ENCODE peak calls at places on chromosomes 16 and 17, in eight cellular contexts. J is A549, V is SK-N-SH, E is transverse colon, A is sigmoid colon, U is K562, W is tibial nerve, T is H1. R is an unnamed sample.

GRCh38 chr17:67602974-67603373 is 114.8 kb upstream of the NOL11 start:
- DNase-seq in E (peak), U (no peak), W (no peak), A (no peak), V (peak), T (peak), J (peak), R (no peak)

GRCh38 chr17:66582373-66583111 is 252.4 kb upstream of the CACNG5 start:
- DNase-seq in J (no peak), V (no peak), E (no peak), T (no peak), U (no peak), W (no peak), A (no peak), R (no peak)

GRCh38 chr16:20918486-20919239 is 18.1 kb downstream of the LYRM1 start:
- DNase-seq in T (no peak), E (no peak), J (no peak), A (peak), U (peak), W (peak), V (no peak), R (peak)

GRCh38 chr16:2692948-2693651 is 10.8 kb downstream of the KCTD5 start:
- DNase-seq in T (no peak), A (no peak), V (no peak), E (peak), J (no peak), U (peak), W (no peak), R (peak)

GRCh38 chr16:88616320-88616719 is 22.1 kb upstream of the IL17C start:
- DNase-seq in J (no peak), U (no peak), A (no peak), V (no peak), W (no peak), T (no peak), E (peak), R (no peak)

GRCh38 chr17:77693776-77694175 is 264.7 kb upstream of the TNRC6C start:
- DNase-seq in V (no peak), E (no peak), W (no peak), J (no peak), T (no peak), A (no peak), U (no peak), R (no peak)

GRCh38 chr16:72635104-72635503 is 412.8 kb downstream of the ZFHX3 start:
- DNase-seq in T (no peak), W (no peak), V (no peak), U (no peak), A (no peak), E (no peak), J (no peak), R (no peak)

GRCh38 chr17:29063992-29064391 is 21.1 kb downstream of the PIPOX start:
- DNase-seq in W (peak), U (no peak), E (no peak), A (no peak), T (no peak), V (no peak), J (no peak), R (no peak)

GRCh38 chr16:25118851-25119584 is 7.5 kb downstream of the LCMT1 start:
- DNase-seq in V (no peak), U (no peak), W (no peak), A (no peak), J (no peak), T (no peak), E (no peak), R (no peak)

GRCh38 chr16:31135535-31136286 is at the start of gene PRSS8:
- DNase-seq in T (peak), U (peak), A (no peak), V (no peak), E (peak), W (no peak), J (no peak), R (no peak)

GRCh38 chr16:69724414-69724873 is 1.9 kb downstream of the NQO1 start:
- DNase-seq in U (no peak), V (no peak), E (no peak), A (no peak), W (no peak), J (no peak), T (no peak), R (no peak)

GRCh38 chr17:65554568-65555223 is 6.8 kb downstream of the AXIN2 start:
- DNase-seq in T (no peak), E (peak), A (peak), J (no peak), W (no peak), V (no peak), U (no peak), R (no peak)

GRCh38 chr17:64387145-64387473 is 3.6 kb downstream of the PECAM1 start:
- DNase-seq in J (no peak), A (no peak), W (no peak), E (no peak), V (no peak), T (no peak), U (no peak), R (no peak)

GRCh38 chr17:72399023-72399607 is 278.3 kb downstream of the SOX9 start:
- DNase-seq in U (no peak), J (no peak), W (no peak), V (no peak), T (no peak), E (no peak), A (no peak), R (no peak)

GRCh38 chr16:87658564-87659225 is 56.4 kb downstream of the JPH3 start:
- DNase-seq in E (no peak), V (no peak), U (no peak), A (no peak), W (no peak), J (no peak), T (no peak), R (no peak)

GRCh38 chr16:79613009-79613408 is 12.5 kb upstream of the MAF start:
- DNase-seq in V (no peak), T (no peak), J (no peak), U (no peak), E (no peak), W (no peak), A (no peak), R (no peak)

GRCh38 chr17:83078378-83079339 is 750 bp upstream of the METRNL start:
- DNase-seq in A (peak), T (no peak), J (no peak), V (peak), U (peak), W (no peak), E (no peak), R (peak)

GRCh38 chr17:38725066-38725465 is 5.1 kb upstream of the CISD3 start:
- DNase-seq in T (no peak), V (peak), A (no peak), W (no peak), J (no peak), U (no peak), E (no peak), R (no peak)

GRCh38 chr17:63419949-63420867 is 25.9 kb downstream of the CYB561 start:
- DNase-seq in U (peak), J (no peak), E (no peak), V (no peak), T (no peak), W (no peak), A (no peak), R (no peak)

GRCh38 chr17:64771980-64772844 is 110.1 kb upstream of the SMURF2 start:
- DNase-seq in V (no peak), U (no peak), J (no peak), A (no peak), T (no peak), W (no peak), E (no peak), R (no peak)

GRCh38 chr17:19275457-19276082 is 38.4 kb downstream of the EPN2 start:
- DNase-seq in V (no peak), T (no peak), U (no peak), E (no peak), J (no peak), A (no peak), W (no peak), R (no peak)

GRCh38 chr17:9195961-9196668 is 174.8 kb downstream of the NTN1 start:
- DNase-seq in W (no peak), A (no peak), U (no peak), T (no peak), J (no peak), E (peak), V (no peak), R (no peak)

GRCh38 chr17:35778641-35779196 is 16.7 kb downstream of the MMP28 start:
- DNase-seq in A (no peak), J (no peak), T (no peak), W (no peak), V (no peak), E (no peak), U (no peak), R (no peak)

GRCh38 chr17:39775075-39775474 is 37.3 kb downstream of the GRB7 start:
- DNase-seq in E (no peak), U (no peak), T (no peak), J (no peak), W (no peak), A (no peak), V (no peak), R (no peak)

GRCh38 chr17:49035470-49036269 is 38.5 kb downstream of the IGF2BP1 start:
- DNase-seq in U (peak), J (peak), V (peak), W (peak), E (peak), A (no peak), T (peak), R (no peak)

GRCh38 chr16:72848759-72849664 is 198.9 kb downstream of the ZFHX3 start:
- DNase-seq in V (peak), A (peak), W (peak), T (no peak), J (peak), E (peak), U (no peak), R (peak)

GRCh38 chr16:55853114-55853513 is 20.2 kb upstream of the CES1 start:
- DNase-seq in E (no peak), V (no peak), T (no peak), A (no peak), J (no peak), W (no peak), U (no peak), R (no peak)

GRCh38 chr17:62614142-62614541 is 13.3 kb upstream of the MRC2 start:
- DNase-seq in T (no peak), E (no peak), V (no peak), J (no peak), A (no peak), W (no peak), U (no peak), R (no peak)

GRCh38 chr17:61284174-61284573 is 115.5 kb upstream of the TBX2 start:
- DNase-seq in J (no peak), W (no peak), V (no peak), E (no peak), A (no peak), U (no peak), T (no peak), R (no peak)

GRCh38 chr17:61075988-61076387 is 323.7 kb upstream of the TBX2 start:
- DNase-seq in U (no peak), J (no peak), E (no peak), W (no peak), V (no peak), T (no peak), A (no peak), R (no peak)

GRCh38 chr17:7989781-7990655 is 12.4 kb upstream of the GUCY2D start:
- DNase-seq in U (peak), A (peak), W (peak), J (peak), V (peak), T (peak), E (peak), R (peak)

GRCh38 chr16:3183445-3184139 is 4.4 kb upstream of the OR1F1 start:
- DNase-seq in V (no peak), J (no peak), U (no peak), W (no peak), E (no peak), T (no peak), A (no peak), R (no peak)

GRCh38 chr17:9529033-9529748 is 46.4 kb downstream of the STX8 start:
- DNase-seq in J (peak), E (no peak), W (no peak), T (no peak), A (no peak), V (peak), U (peak), R (no peak)

GRCh38 chr17:57697891-57698708 is 47.0 kb downstream of the CCDC182 start:
- DNase-seq in W (no peak), J (no peak), V (no peak), E (no peak), T (peak), U (no peak), A (no peak), R (no peak)

GRCh38 chr16:67034478-67034877 is 5.5 kb downstream of the CBFB start:
- DNase-seq in A (no peak), E (no peak), W (no peak), V (no peak), J (no peak), T (peak), U (no peak), R (no peak)

GRCh38 chr16:85283305-85284050 is 171.2 kb upstream of the CIBAR2 start:
- DNase-seq in W (no peak), V (no peak), E (no peak), T (no peak), J (no peak), U (no peak), A (no peak), R (no peak)

GRCh38 chr16:85279402-85279801 is 167.1 kb upstream of the CIBAR2 start:
- DNase-seq in W (no peak), J (no peak), E (no peak), V (no peak), U (no peak), T (no peak), A (no peak), R (no peak)

GRCh38 chr16:85278851-85279250 is 166.6 kb upstream of the CIBAR2 start:
- DNase-seq in U (no peak), W (no peak), J (no peak), V (no peak), A (no peak), E (no peak), T (no peak), R (no peak)

GRCh38 chr16:85279874-85280545 is 167.7 kb upstream of the CIBAR2 start:
- DNase-seq in A (peak), E (peak), J (no peak), U (no peak), T (no peak), V (no peak), W (peak), R (no peak)

DNA sequence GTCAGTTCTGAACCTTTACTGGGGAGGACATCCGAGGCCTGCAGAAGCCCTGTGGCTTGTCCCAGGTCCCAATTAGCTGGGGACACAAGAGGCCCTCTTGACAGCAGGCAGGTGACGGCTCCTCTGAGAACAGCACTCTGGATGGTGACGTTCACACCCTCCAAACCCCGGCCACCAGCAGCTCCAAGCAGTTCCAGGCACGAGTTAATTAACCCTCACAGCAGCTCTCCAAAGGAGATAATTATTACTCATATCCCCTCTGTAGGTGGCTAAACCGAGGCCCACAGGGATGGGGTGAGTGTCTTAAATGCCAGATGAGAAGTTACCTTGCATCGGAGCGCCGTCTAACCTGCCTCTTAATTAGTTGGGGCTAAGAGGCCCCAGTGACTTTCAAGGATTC is 168.9 kb upstream of the CIBAR2 start:
- DNase-seq in T (no peak), E (no peak), J (no peak), A (no peak), W (no peak), U (no peak), V (no peak), R (no peak)
- TF ChIP-seq EP300 in T (no peak), E (no peak), J (no peak), A (no peak), W (no peak), U (no peak), V (no peak), R (no peak)

GRCh38 chr16:4455081-4455480 is 19.3 kb downstream of the NMRAL1 start:
- DNase-seq in U (no peak), T (no peak), E (no peak), A (no peak), J (no peak), V (no peak), W (no peak), R (no peak)
- TF ChIP-seq EP300 in U (no peak), T (no peak), E (no peak), A (no peak), J (no peak), V (no peak), W (no peak), R (no peak)

GRCh38 chr17:826778-827177 is 44.6 kb downstream of the MRM3 start:
- DNase-seq in W (no peak), J (no peak), E (no peak), T (no peak), U (no peak), A (no peak), V (no peak), R (no peak)

GRCh38 chr17:830950-831349 is 48.8 kb downstream of the MRM3 start:
- DNase-seq in W (no peak), U (no peak), J (no peak), E (no peak), A (no peak), V (no peak), T (no peak), R (no peak)

GRCh38 chr17:830381-830780 is 48.2 kb downstream of the MRM3 start:
- DNase-seq in U (no peak), E (no peak), A (no peak), V (no peak), T (no peak), W (no peak), J (no peak), R (no peak)

GRCh38 chr17:824372-824771 is 42.2 kb downstream of the MRM3 start:
- DNase-seq in J (no peak), T (no peak), W (no peak), V (no peak), A (no peak), U (no peak), E (no peak), R (no peak)

DNA sequence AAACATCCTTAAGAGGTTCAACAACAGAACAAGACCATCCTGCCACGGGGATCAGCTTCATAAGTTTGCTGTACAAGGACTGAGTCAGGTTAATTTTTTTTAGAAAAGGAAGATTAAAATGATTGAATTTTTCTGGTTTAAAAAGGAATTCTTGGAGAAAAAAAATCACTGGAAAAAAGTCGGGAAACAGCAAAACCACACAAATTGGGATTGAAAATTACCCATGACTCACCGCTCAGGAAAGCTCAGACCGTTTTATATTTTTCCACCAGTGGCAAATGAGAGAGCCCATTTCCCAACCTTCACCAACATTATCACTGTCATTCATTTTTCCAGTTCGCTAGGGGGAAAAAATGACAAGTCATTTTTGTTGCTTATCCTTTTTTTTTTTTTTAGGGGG is 46.6 kb downstream of the MRM3 start:
- DNase-seq in J (no peak), T (no peak), U (no peak), A (no peak), W (no peak), V (no peak), E (no peak), R (no peak)
- TF ChIP-seq EP300 in J (no peak), T (no peak), U (no peak), A (no peak), W (no peak), V (no peak), E (no peak), R (no peak)

GRCh38 chr16:81889896-81890634 is 111.0 kb downstream of the PLCG2 start:
- DNase-seq in A (no peak), V (peak), U (peak), W (peak), E (peak), J (peak), T (peak), R (no peak)

GRCh38 chr16:81885976-81886586 is 107.0 kb downstream of the PLCG2 start:
- DNase-seq in A (no peak), J (peak), E (no peak), V (peak), T (peak), W (no peak), U (peak), R (no peak)

GRCh38 chr16:81883235-81883634 is 104.1 kb downstream of the PLCG2 start:
- DNase-seq in T (no peak), E (no peak), J (no peak), A (no peak), W (no peak), U (no peak), V (no peak), R (no peak)

GRCh38 chr16:81891734-81892364 is 112.8 kb downstream of the PLCG2 start:
- DNase-seq in W (no peak), E (no peak), A (peak), V (no peak), U (no peak), J (no peak), T (no peak), R (no peak)

DNA sequence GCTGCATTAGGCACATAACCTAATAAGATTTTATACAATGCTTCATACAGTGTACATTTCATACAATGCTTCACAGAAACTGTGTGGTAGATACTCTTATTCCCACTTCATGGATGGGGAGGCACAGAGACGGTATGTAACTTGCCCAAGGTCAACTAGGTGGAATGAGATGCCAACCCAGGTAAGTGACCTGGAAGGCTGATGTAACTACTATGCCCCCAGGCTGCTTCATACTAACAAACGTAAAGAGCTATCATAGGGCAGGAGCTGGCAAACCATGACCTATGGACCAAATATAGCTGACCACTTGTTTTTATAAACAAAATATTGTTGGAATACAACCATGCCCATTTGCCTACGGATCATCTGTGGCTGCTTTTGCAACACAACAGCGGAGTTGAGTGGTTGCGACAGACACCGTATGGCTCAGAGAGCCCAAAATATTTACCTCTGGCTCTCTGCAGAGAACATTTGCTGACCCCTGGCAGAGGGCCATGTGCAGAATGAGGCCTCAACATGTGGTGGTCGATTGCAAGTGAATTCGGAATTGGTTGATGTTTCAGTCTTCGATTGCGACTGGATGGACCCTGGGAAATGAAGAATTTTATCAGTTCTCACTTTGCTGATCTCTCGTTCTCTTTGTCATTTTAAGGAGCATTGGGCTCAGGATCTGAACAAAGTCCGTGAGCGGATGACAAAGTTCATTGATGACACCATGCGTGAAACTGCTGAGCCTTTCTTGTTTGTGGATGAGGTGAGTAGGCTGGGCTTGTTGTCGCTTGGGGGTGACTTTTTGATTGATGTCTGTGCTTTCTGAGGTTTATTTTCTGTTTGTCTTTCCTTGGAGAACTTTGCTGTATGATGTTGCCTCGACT is 109.7 kb downstream of the PLCG2 start:
- DNase-seq in T (no peak), J (no peak), V (no peak), A (no peak), E (no peak), U (no peak), W (no peak), R (no peak)
- TF ChIP-seq EP300 in T (no peak), J (no peak), V (no peak), A (no peak), E (no peak), U (no peak), W (no peak), R (no peak)

DNA sequence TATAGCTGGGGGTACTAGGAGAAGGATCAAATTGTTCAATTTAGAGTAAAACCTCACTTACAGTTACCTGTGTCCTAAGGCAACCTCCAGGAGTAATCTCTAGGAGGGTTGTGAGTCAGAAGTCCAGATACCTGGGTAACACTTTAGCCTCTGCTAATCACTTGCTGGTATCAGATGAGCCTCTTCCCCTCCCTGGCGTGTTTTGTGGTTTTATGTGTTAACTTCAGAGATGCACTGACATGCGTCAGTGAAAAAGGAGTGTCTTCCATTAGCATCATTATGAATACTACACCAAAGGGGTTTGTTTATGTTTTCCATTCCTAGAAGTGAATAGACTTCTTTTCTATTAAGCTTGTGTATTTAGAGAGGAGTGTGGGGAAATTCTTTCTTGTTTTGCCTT is 208.2 kb downstream of the FTO start:
- DNase-seq in U (no peak), J (no peak), T (no peak), W (no peak), A (no peak), V (no peak), E (no peak), R (no peak)
- TF ChIP-seq EP300 in U (no peak), J (no peak), T (no peak), W (no peak), A (no peak), V (no peak), E (no peak), R (no peak)

GRCh38 chr16:23081675-23082119 is 67.6 kb downstream of the USP31 start:
- DNase-seq in A (no peak), J (peak), W (no peak), E (no peak), T (no peak), U (no peak), V (peak), R (no peak)
- TF ChIP-seq EP300 in A (no peak), J (peak), W (no peak), E (no peak), T (no peak), U (no peak), V (peak), R (no peak)

R was measured in ovary.